ENCODE peak calls at places on chromosomes 7 and 10, in six cellular contexts. F is hepatocyte, K is breast epithelium, I is IMR-90, V is cardiac muscle cell, N is heart left ventricle. P is an unnamed sample.

GRCh38 chr7:151275813-151276577 is 27.5 kb upstream of the SMARCD3 start:
- DNase-seq in F (no peak), K (peak; percentile 86), I (no peak), V (no peak), N (no peak), P (no peak)

GRCh38 chr10:95279042-95279820 is 11.6 kb downstream of the PDLIM1 start:
- DNase-seq in F (no peak), K (no peak), I (peak; percentile 81), V (peak; percentile 58), N (no peak), P (no peak)

GRCh38 chr7:6175642-6176041 is 96.8 kb downstream of the CYTH3 start:
- DNase-seq in F (no peak), K (no peak), I (peak; percentile 57), V (peak; percentile 82), N (no peak), P (no peak)

GRCh38 chr10:98664329-98665042 is 217.8 kb upstream of the HPS1 start:
- DNase-seq in F (no peak), K (no peak), I (peak; percentile 7), V (peak; percentile 33), N (no peak), P (no peak)

GRCh38 chr10:3909339-3909738 is 124.3 kb upstream of the KLF6 start:
- DNase-seq in F (no peak), K (no peak), I (no peak), V (no peak), N (no peak), P (no peak)

GRCh38 chr7:55074008-55074499 is 55.2 kb downstream of the EGFR start:
- DNase-seq in F (peak; percentile 81), K (no peak), I (peak; percentile 79), V (peak; percentile 72), N (peak; percentile 38), P (no peak)

GRCh38 chr10:2477154-2477553 is 590.2 kb upstream of the PFKP start:
- DNase-seq in F (no peak), K (no peak), I (no peak), V (no peak), N (no peak), P (no peak)

GRCh38 chr7:46603296-46603701 is 682.2 kb upstream of the IGFBP3 start:
- DNase-seq in F (no peak), K (no peak), I (no peak), V (no peak), N (no peak), P (no peak)

GRCh38 chr7:155166108-155166507 is 96.0 kb downstream of the HTR5A start:
- DNase-seq in F (no peak), K (no peak), I (no peak), V (no peak), N (no peak), P (no peak)

GRCh38 chr10:101840741-101841453 is 2.7 kb downstream of the KCNIP2 start:
- DNase-seq in F (peak; percentile 91), K (peak; percentile 57), I (peak; percentile 80), V (peak; percentile 91), N (peak; percentile 79), P (peak; percentile 87)

DNA sequence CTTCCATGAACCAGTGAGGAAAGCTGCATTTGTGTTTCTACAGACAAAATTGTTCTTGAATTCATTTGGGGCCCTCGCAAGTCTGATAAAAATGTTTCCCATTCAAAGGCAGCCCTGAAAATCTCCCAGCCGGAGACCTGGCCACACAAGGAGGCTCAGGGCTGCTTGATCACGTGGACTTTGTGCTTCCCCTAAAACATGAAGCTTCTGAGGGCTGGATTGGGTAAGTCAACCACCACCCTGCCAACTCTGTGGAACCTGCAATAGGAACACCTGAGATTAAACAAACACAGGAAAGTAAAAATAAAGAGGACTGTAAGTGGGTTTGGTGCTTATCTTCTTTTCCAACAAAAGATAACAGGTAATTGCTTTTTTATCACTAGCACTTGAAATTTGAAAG is 133.8 kb downstream of the C10orf90 start:
- DNase-seq in F (no peak), K (no peak), I (no peak), V (no peak), N (no peak), P (no peak)
- H3K27ac ChIP-seq in F (no peak overlapping the region), K (no peak overlapping the region), I (no peak overlapping the region), V (no peak overlapping the region), N (no peak overlapping the region), P (no peak overlapping the region)

DNA sequence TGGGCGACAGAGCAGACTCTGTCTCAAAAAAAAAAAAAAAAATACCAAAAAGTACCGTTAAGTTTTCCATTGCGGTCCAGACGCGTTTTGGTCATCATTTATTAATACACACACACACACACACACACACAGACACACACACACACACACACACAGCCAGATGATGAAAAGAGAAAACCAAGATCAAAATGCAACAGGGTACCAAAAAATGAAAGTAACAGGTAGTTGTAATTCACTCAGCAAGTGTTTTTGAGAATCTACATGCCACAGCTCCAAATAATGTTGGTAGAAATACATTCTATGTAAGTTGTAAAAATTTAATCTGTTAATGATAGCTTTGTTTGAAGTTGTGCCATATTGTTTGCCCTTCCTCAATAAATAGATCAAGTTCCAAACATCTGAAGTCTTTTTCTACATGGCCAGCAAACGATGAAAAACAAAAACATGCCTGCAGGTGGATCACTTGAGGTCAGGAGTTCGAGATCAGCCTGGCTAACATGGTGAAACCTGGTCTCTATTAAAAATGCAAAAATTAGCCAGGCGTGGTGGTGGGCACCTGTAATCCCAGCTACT is 9.4 kb downstream of the YWHAG start:
- DNase-seq in F (no peak), K (no peak), I (no peak), V (no peak), N (no peak), P (no peak)
- H3K27ac ChIP-seq in F (no peak overlapping the region), K (no peak overlapping the region), I (no peak overlapping the region), V (no peak overlapping the region), N (no peak overlapping the region), P (no peak overlapping the region)

DNA sequence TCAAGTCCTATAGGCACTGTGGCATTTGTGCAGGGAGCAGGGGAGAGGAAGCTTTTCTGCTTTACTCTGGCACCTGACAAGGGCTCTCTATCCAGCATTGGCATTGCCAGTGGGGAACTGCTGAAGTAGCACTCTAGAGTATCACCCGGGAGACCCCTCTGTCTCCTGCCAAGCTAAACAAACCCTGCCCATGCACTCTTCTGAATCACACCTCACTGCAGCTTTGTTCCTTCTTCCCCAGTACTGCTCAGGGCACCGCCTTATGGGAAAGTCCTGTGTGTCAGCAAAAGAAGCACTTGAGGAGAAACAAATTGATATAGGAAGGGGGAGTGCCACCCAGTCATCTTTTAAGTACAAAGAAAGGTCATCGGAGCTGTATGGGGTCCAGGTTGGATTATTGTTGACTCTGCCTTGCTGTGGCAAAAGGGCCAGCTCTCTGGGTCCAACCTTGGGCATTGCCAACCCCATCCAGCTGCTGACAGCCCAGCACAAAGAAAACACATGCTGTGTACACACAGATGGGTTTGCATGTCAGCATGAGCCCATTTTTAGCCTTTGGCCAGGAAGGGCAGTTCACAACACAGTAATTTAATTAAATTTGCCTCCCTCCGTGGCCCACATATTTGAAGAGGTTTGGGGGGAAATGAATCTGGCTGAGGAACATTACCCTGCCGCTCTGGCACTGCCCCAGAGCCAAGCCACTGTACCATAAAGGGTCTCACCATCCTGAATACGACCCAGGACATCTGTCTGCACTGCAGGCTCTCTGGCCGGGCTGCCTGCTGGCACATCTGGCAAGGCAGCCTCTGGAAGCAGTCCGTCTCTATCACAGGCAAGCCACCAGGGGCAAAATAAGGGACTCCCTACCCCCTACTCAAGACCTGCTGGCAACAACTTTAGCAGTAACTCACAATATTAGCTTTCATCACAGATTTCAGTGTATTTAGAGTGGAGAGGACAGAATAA is 13.1 kb downstream of the LRRC4 start:
- DNase-seq in F (no peak), K (no peak), I (peak; percentile 51), V (no peak), N (no peak), P (no peak)
- H3K27ac ChIP-seq in F (no peak overlapping the region), K (no peak overlapping the region), I (no peak overlapping the region), V (no peak overlapping the region), N (no peak overlapping the region), P (no peak overlapping the region)

GRCh38 chr10:128610113-128610512 is 483.9 kb upstream of the MKI67 start:
- DNase-seq in F (no peak), K (no peak), I (no peak), V (no peak), N (no peak), P (no peak)
- H3K27ac ChIP-seq in F (no peak overlapping the region), K (no peak overlapping the region), I (no peak overlapping the region), V (no peak overlapping the region), N (no peak overlapping the region), P (no peak overlapping the region)

DNA sequence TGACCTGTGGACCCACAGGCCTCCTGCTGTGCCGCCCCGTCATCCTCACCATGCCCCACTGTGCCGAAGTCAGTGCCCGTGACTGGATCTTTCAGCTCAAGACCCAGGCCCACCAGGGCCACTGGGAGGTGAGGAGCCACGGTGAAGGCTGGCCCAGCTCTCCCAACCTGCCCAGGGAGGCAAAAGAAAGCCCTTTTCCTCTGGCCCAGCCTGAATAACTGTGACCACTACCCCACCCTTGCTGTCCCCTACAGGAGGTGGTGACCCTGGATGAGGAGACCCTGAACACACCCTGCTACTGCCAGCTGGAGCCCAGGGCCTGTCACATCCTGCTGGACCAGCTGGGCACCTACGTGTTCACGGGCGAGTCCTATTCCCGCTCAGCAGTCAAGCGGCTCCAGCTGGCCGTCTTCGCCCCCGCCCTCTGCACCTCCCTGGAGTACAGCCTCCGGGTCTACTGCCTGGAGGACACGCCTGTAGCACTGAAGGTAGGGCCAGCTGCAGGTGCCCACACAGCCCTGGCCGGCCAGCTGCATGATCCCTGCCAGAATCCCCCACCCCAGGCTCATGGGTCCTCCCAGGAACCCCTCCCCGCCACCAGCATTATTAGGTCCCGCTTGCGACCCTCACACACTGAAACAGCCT is 25.5 kb upstream of the SLC29A3 start:
- DNase-seq in F (no peak), K (no peak), I (no peak), V (no peak), N (no peak), P (no peak)
- H3K27ac ChIP-seq in F (no peak overlapping the region), K (peak overlapping the region; percentile 73), I (no peak overlapping the region), V (no peak overlapping the region), N (no peak overlapping the region), P (no peak overlapping the region)

GRCh38 chr10:120945801-120946302 is 94.7 kb downstream of the WDR11 start:
- DNase-seq in F (no peak), K (peak; percentile 81), I (no peak), V (peak; percentile 62), N (no peak), P (peak; percentile 71)

GRCh38 chr10:120944586-120945125 is 93.5 kb downstream of the WDR11 start:
- DNase-seq in F (no peak), K (no peak), I (no peak), V (no peak), N (no peak), P (no peak)

GRCh38 chr10:120943542-120943941 is 92.4 kb downstream of the WDR11 start:
- DNase-seq in F (no peak), K (no peak), I (no peak), V (no peak), N (no peak), P (no peak)

GRCh38 chr10:120946497-120946896 is 95.3 kb downstream of the WDR11 start:
- DNase-seq in F (no peak), K (no peak), I (no peak), V (peak; percentile 30), N (no peak), P (no peak)

DNA sequence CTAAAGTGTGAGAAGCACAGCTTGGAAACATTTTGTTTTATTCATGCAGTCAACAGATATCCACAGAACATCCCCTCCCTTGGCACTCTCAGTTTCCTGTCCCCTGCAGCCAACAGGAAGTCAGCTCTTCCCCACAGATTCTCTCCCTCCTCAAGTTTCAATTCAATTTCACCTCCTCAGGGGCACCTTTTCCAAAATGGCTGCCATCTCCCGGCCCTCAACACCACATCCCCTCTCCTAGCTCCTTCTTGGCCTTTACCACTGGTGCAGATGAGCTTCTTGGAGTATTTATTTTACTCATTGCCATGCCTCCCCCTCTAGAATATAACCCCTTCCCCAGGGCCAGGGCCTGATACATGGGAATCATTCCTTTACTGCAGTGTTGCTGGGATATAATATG is 94.0 kb downstream of the WDR11 start:
- DNase-seq in F (no peak), K (no peak), I (no peak), V (no peak), N (no peak), P (no peak)
- H3K27ac ChIP-seq in F (no peak overlapping the region), K (no peak overlapping the region), I (no peak overlapping the region), V (no peak overlapping the region), N (no peak overlapping the region), P (peak overlapping the region; percentile 94)

GRCh38 chr10:75544923-75545322 is 113.5 kb downstream of the LRMDA start:
- DNase-seq in F (no peak), K (no peak), I (no peak), V (peak; percentile 56), N (no peak), P (no peak)
- H3K27ac ChIP-seq in F (no peak overlapping the region), K (no peak overlapping the region), I (no peak overlapping the region), V (no peak overlapping the region), N (no peak overlapping the region), P (no peak overlapping the region)

P was measured in substantia nigra.